ENCODE peak calls at places on chromosomes 11 and 22, in four cellular contexts. One of them, this sample, is unnamed.

GRCh38 chr11:119729581-119730346 is 764 bp upstream of the NECTIN1 start:
- DNase-seq in GM12865: no peak
- DNase-seq in left ventricle myocardium inferior: peak
- DNase-seq in neural crest cell: no peak
- DNase-seq in this sample: no peak

GRCh38 chr11:120431633-120432032 is 79.9 kb upstream of the GRIK4 start:
- DNase-seq in left ventricle myocardium inferior: no peak
- DNase-seq in neural crest cell: no peak
- DNase-seq in GM12865: peak
- DNase-seq in this sample: no peak

GRCh38 chr11:45301537-45302246 is 15.6 kb upstream of the SYT13 start:
- DNase-seq in left ventricle myocardium inferior: no peak
- DNase-seq in GM12865: no peak
- DNase-seq in neural crest cell: no peak
- DNase-seq in this sample: no peak

GRCh38 chr11:101267654-101268053 is 138.0 kb upstream of the PGR start:
- DNase-seq in left ventricle myocardium inferior: no peak
- DNase-seq in neural crest cell: no peak
- DNase-seq in GM12865: no peak
- DNase-seq in this sample: no peak

GRCh38 chr11:70183483-70184176 is 19.5 kb upstream of the FADD start:
- DNase-seq in GM12865: no peak
- DNase-seq in neural crest cell: no peak
- DNase-seq in left ventricle myocardium inferior: no peak
- DNase-seq in this sample: no peak

GRCh38 chr22:49303781-49304461 is 523.8 kb downstream of the BRD1 start:
- DNase-seq in left ventricle myocardium inferior: no peak
- DNase-seq in GM12865: no peak
- DNase-seq in neural crest cell: no peak
- DNase-seq in this sample: no peak

GRCh38 chr11:103295704-103296103 is 186.5 kb downstream of the DYNC2H1 start:
- DNase-seq in left ventricle myocardium inferior: no peak
- DNase-seq in GM12865: no peak
- DNase-seq in neural crest cell: no peak
- DNase-seq in this sample: no peak

GRCh38 chr22:46139895-46140350 is 10.4 kb upstream of the PPARA start:
- DNase-seq in neural crest cell: no peak
- DNase-seq in left ventricle myocardium inferior: no peak
- DNase-seq in GM12865: no peak
- DNase-seq in this sample: no peak

GRCh38 chr11:75055511-75055910 is 41.2 kb downstream of the OR2AT4 start:
- DNase-seq in GM12865: no peak
- DNase-seq in left ventricle myocardium inferior: no peak
- DNase-seq in neural crest cell: no peak
- DNase-seq in this sample: no peak

GRCh38 chr22:49106136-49106930 is 721.3 kb downstream of the BRD1 start:
- DNase-seq in neural crest cell: no peak
- DNase-seq in left ventricle myocardium inferior: no peak
- DNase-seq in GM12865: no peak
- DNase-seq in this sample: no peak

GRCh38 chr22:40449676-40450035 is 79.3 kb downstream of the SGSM3 start:
- DNase-seq in left ventricle myocardium inferior: no peak
- DNase-seq in GM12865: no peak
- DNase-seq in neural crest cell: no peak
- DNase-seq in this sample: no peak

DNA sequence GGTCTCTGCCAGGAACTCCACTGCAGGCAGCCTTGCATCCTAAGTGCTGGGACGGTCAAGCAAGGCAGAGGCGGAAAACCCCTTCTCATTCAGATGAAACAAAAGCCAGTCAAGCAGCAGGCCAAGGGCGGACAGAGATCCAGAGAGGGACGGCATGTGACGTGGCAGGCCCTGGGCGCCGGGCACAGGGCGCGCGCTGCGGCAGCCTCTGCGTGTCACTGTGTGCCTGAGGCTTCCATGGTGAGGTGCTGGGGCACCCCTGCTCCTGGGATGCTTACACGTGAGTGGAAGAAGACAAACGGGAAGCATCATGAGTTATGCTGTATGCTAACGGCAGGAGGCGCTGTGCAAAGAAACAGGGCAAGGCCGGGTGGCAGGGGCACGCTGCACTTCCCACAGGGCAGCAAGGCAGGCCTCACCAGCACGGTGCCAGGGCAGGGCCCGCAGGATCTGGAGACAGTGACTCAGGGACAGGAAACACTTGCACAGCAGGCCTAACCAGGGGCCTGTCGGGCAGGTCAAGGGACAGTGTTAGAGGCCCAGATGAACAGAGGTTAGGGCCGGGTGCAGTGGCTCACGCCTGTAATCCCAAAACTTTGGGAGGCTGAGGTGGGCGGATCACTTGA is 6.1 kb downstream of the TOLLIP start:
- DNase-seq in neural crest cell: peak
- DNase-seq in left ventricle myocardium inferior: no peak
- DNase-seq in GM12865: no peak
- DNase-seq in this sample: no peak
- TF ChIP-seq CTCF in neural crest cell: peak
- TF ChIP-seq CTCF in left ventricle myocardium inferior: peak
- TF ChIP-seq CTCF in GM12865: no peak
- TF ChIP-seq CTCF in this sample: no peak

DNA sequence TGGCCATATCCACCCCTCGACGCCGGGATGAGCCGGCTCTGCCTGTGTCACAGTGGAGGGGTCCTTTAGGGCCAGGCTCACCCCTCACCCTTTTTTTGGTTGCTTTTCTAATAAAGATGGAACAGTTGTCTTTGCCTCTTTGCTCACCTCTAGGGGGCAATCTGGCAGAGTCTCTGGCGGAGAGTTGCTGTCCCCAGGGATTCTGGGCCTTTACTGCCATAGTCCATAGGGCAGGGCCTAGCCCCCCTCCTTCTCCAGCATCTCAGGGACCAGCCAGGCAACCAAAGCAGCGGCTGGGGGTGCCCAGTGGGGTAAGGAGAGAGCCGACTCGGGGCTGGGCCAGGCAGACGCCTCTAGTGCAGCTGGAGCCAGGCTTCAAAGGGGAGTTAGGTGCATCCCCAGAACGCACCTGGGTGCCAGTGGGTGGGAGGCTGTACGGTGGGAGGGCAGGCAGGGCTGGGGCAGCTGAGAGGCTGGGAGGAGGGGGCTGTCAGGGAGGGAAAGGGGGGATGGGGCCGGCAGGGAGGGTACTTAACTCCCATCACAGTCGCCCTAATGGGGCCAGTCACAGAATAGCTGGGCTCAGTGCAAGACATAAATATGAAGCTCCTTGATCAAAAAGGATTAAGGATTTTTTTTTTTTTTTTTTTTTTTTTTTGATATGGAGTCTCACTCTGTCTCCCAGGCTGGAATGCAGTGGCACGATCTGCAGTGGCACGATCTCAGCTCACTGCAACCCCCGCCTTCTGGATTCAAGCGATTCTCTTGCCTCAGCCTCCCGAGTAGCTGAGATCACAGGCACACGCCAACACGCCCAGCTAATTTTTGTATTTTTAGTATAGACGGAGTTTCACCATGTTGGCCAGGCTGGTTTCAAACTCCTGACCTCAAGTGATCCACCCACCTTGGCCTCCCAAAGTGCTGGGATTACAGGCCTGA is 2.5 kb upstream of the SUSD2 start:
- DNase-seq in left ventricle myocardium inferior: no peak
- DNase-seq in GM12865: peak
- DNase-seq in neural crest cell: no peak
- DNase-seq in this sample: no peak
- TF ChIP-seq CTCF in left ventricle myocardium inferior: peak
- TF ChIP-seq CTCF in GM12865: peak
- TF ChIP-seq CTCF in neural crest cell: peak
- TF ChIP-seq CTCF in this sample: no peak

GRCh38 chr22:36453855-36454378 is 27.5 kb downstream of the TXN2 start:
- DNase-seq in left ventricle myocardium inferior: no peak
- DNase-seq in GM12865: no peak
- DNase-seq in neural crest cell: no peak
- DNase-seq in this sample: no peak

GRCh38 chr22:36449776-36450175 is 31.7 kb downstream of the TXN2 start:
- DNase-seq in left ventricle myocardium inferior: no peak
- DNase-seq in neural crest cell: no peak
- DNase-seq in GM12865: no peak
- DNase-seq in this sample: no peak

GRCh38 chr22:36454916-36455570 is 26.4 kb downstream of the TXN2 start:
- DNase-seq in neural crest cell: peak
- DNase-seq in GM12865: peak
- DNase-seq in left ventricle myocardium inferior: peak
- DNase-seq in this sample: peak

GRCh38 chr22:36453266-36453607 is 28.2 kb downstream of the TXN2 start:
- DNase-seq in neural crest cell: no peak
- DNase-seq in GM12865: peak
- DNase-seq in left ventricle myocardium inferior: no peak
- DNase-seq in this sample: no peak

DNA sequence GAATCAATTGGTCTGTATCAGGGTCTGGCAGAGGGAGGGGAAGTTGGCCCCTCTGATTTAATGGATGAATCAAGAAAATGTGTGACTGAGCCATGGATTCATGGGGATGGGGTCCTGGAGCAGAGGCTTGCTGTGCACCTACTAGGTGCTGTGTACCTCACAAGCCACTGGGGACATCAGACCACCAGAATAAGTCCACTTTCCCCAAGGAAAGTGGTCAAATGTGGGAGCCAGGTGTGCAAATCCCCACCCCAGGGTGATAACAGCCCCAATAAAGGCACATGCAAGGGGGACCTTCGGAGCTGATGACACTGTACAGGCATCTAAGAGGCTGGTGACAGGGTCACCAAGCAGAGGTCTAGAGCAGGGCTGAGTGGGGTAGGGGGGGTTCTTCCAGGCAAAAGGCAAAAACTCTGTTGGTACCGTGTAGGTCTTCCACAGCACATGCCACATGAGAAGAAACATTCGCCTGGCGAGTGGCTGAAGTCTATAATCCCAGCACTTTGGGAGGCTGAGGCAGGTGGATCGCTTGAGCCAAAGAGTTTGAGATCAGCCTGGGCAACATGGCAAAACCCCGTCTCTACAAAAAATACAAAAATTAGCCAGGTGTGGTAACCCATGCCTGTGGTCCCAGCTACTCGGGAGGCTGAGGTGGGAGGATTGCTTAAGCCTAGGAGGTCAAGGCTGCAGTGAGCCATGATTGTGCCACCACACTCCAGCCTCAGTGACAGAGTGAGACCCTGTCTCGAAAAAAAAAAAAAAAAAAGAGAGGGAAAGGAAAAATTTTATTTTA is 28.8 kb downstream of the TXN2 start:
- DNase-seq in left ventricle myocardium inferior: no peak
- DNase-seq in GM12865: no peak
- DNase-seq in neural crest cell: no peak
- DNase-seq in this sample: no peak
- TF ChIP-seq CTCF in left ventricle myocardium inferior: no peak
- TF ChIP-seq CTCF in GM12865: peak
- TF ChIP-seq CTCF in neural crest cell: no peak
- TF ChIP-seq CTCF in this sample: no peak

GRCh38 chr22:39150848-39151215 is 1.6 kb downstream of the CBX7 start:
- DNase-seq in GM12865: no peak
- DNase-seq in neural crest cell: no peak
- DNase-seq in left ventricle myocardium inferior: no peak
- DNase-seq in this sample: no peak
- TF ChIP-seq CTCF in GM12865: no peak
- TF ChIP-seq CTCF in neural crest cell: no peak
- TF ChIP-seq CTCF in left ventricle myocardium inferior: no peak
- TF ChIP-seq CTCF in this sample: no peak

DNA sequence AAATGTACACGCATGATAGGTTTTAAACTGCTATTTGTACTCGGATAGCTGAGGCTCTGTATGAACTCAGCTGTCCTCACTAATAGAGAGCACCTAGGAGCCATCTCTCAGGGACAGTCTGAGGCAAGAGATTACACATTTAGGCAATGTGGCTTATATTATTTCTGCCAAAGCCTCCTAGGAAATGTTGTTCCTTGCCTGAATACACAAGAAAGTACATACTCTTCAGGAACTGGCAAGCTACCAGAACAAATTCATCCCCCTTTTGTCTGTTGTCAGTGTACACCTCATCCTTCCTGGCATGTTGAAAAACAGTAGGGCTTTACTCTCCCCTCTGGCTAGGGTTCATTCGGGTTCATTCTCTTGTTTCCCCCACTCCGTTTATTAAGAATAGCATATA is 616.0 kb upstream of the FAT3 start:
- DNase-seq in GM12865: no peak
- DNase-seq in neural crest cell: no peak
- DNase-seq in left ventricle myocardium inferior: no peak
- DNase-seq in this sample: no peak
- TF ChIP-seq CTCF in GM12865: no peak
- TF ChIP-seq CTCF in neural crest cell: no peak
- TF ChIP-seq CTCF in left ventricle myocardium inferior: no peak
- TF ChIP-seq CTCF in this sample: no peak